ENCODE peak calls at places on chromosomes 6 and 20, in seven cellular contexts. One of them, this sample, is unnamed.

GRCh38 chr6:113632220-113632864 is 224.8 kb upstream of the MARCKS start:
- DNase-seq in brain microvascular endothelial cell: peak
- DNase-seq in RPMI7951: peak
- DNase-seq in lung microvascular endothelial cell: peak
- DNase-seq in AG08395: peak
- DNase-seq in HCEC 1CT: peak
- DNase-seq in Caki2: peak
- DNase-seq in this sample: peak

GRCh38 chr6:28212510-28213212 is 12.4 kb upstream of the ZSCAN9 start:
- DNase-seq in brain microvascular endothelial cell: peak
- DNase-seq in RPMI7951: peak
- DNase-seq in lung microvascular endothelial cell: peak
- DNase-seq in AG08395: peak
- DNase-seq in HCEC 1CT: peak
- DNase-seq in Caki2: peak
- DNase-seq in this sample: peak

GRCh38 chr20:47003223-47003622 is 108.6 kb downstream of the EYA2 start:
- DNase-seq in brain microvascular endothelial cell: no peak
- DNase-seq in RPMI7951: no peak
- DNase-seq in lung microvascular endothelial cell: no peak
- DNase-seq in AG08395: no peak
- DNase-seq in HCEC 1CT: no peak
- DNase-seq in Caki2: no peak
- DNase-seq in this sample: no peak

GRCh38 chr6:36656441-36656840 is 22.1 kb upstream of the CDKN1A start:
- DNase-seq in brain microvascular endothelial cell: no peak
- DNase-seq in RPMI7951: no peak
- DNase-seq in lung microvascular endothelial cell: no peak
- DNase-seq in AG08395: no peak
- DNase-seq in HCEC 1CT: no peak
- DNase-seq in Caki2: peak
- DNase-seq in this sample: peak

GRCh38 chr6:132087391-132087790 is 136.2 kb upstream of the CCN2 start:
- DNase-seq in brain microvascular endothelial cell: no peak
- DNase-seq in RPMI7951: no peak
- DNase-seq in lung microvascular endothelial cell: peak
- DNase-seq in AG08395: no peak
- DNase-seq in HCEC 1CT: no peak
- DNase-seq in Caki2: no peak
- DNase-seq in this sample: peak

GRCh38 chr6:170545405-170545804 is 7.7 kb downstream of the PSMB1 start:
- DNase-seq in brain microvascular endothelial cell: no peak
- DNase-seq in RPMI7951: no peak
- DNase-seq in lung microvascular endothelial cell: peak
- DNase-seq in AG08395: no peak
- DNase-seq in HCEC 1CT: peak
- DNase-seq in Caki2: no peak
- DNase-seq in this sample: peak

GRCh38 chr6:36224918-36225461 is 28.4 kb downstream of the BRPF3 start:
- DNase-seq in brain microvascular endothelial cell: peak
- DNase-seq in RPMI7951: peak
- DNase-seq in lung microvascular endothelial cell: peak
- DNase-seq in AG08395: no peak
- DNase-seq in HCEC 1CT: no peak
- DNase-seq in Caki2: no peak
- DNase-seq in this sample: no peak

GRCh38 chr20:57108218-57108617 is 158.2 kb downstream of the BMP7 start:
- DNase-seq in brain microvascular endothelial cell: no peak
- DNase-seq in RPMI7951: no peak
- DNase-seq in lung microvascular endothelial cell: no peak
- DNase-seq in AG08395: no peak
- DNase-seq in HCEC 1CT: no peak
- DNase-seq in Caki2: no peak
- DNase-seq in this sample: no peak

GRCh38 chr6:344816-345340 is 46.7 kb upstream of the IRF4 start:
- DNase-seq in brain microvascular endothelial cell: no peak
- DNase-seq in RPMI7951: no peak
- DNase-seq in lung microvascular endothelial cell: no peak
- DNase-seq in AG08395: peak
- DNase-seq in HCEC 1CT: no peak
- DNase-seq in Caki2: no peak
- DNase-seq in this sample: peak

This sample was measured in fibroblast of lung.